ENCODE peak calls at places on chromosomes 5 and 9, in four cellular contexts. One of them, this sample, is unnamed.
A peak's percentile ranks its signal among the peaks of the same experiment; 100 is the strongest.

GRCh38 chr5:2749514-2750025 is 1.9 kb downstream of the IRX2 start:
- DNase-seq in AG04449: no peak
- DNase-seq in AG09309: no peak
- DNase-seq in brain microvascular endothelial cell: no peak
- DNase-seq in this sample: no peak

GRCh38 chr5:60916646-60917045 is 28.2 kb downstream of the ERCC8 start:
- DNase-seq in AG04449: peak; percentile 44
- DNase-seq in AG09309: no peak
- DNase-seq in brain microvascular endothelial cell: no peak
- DNase-seq in this sample: no peak

GRCh38 chr5:146203011-146203871 is at the start of gene RBM27:
- DNase-seq in AG04449: peak; percentile 94
- DNase-seq in AG09309: peak; percentile 98
- DNase-seq in brain microvascular endothelial cell: peak; percentile 96
- DNase-seq in this sample: peak; percentile 97

GRCh38 chr9:106532616-106533015 is 330.4 kb upstream of the ZNF462 start:
- DNase-seq in AG04449: no peak
- DNase-seq in AG09309: no peak
- DNase-seq in brain microvascular endothelial cell: no peak
- DNase-seq in this sample: no peak

GRCh38 chr9:132498811-132499210 is 83.6 kb upstream of the BARHL1 start:
- DNase-seq in AG04449: no peak
- DNase-seq in AG09309: no peak
- DNase-seq in brain microvascular endothelial cell: no peak
- DNase-seq in this sample: no peak

GRCh38 chr5:96997265-96997859 is 61.5 kb downstream of the LNPEP start:
- DNase-seq in AG04449: no peak
- DNase-seq in AG09309: no peak
- DNase-seq in brain microvascular endothelial cell: peak; percentile 32
- DNase-seq in this sample: peak; percentile 25

GRCh38 chr9:111789881-111790280 is 4.9 kb downstream of the SHOC1 start:
- DNase-seq in AG04449: no peak
- DNase-seq in AG09309: no peak
- DNase-seq in brain microvascular endothelial cell: no peak
- DNase-seq in this sample: no peak

GRCh38 chr9:106920701-106921283 is 57.8 kb downstream of the ZNF462 start:
- DNase-seq in AG04449: no peak
- DNase-seq in AG09309: no peak
- DNase-seq in brain microvascular endothelial cell: no peak
- DNase-seq in this sample: no peak

GRCh38 chr9:94829380-94830070 is 103.0 kb downstream of the AOPEP start:
- DNase-seq in AG04449: no peak
- DNase-seq in AG09309: no peak
- DNase-seq in brain microvascular endothelial cell: no peak
- DNase-seq in this sample: no peak

GRCh38 chr9:78826521-78826920 is 529.6 kb downstream of the PSAT1 start:
- DNase-seq in AG04449: no peak
- DNase-seq in AG09309: no peak
- DNase-seq in brain microvascular endothelial cell: no peak
- DNase-seq in this sample: no peak

DNA sequence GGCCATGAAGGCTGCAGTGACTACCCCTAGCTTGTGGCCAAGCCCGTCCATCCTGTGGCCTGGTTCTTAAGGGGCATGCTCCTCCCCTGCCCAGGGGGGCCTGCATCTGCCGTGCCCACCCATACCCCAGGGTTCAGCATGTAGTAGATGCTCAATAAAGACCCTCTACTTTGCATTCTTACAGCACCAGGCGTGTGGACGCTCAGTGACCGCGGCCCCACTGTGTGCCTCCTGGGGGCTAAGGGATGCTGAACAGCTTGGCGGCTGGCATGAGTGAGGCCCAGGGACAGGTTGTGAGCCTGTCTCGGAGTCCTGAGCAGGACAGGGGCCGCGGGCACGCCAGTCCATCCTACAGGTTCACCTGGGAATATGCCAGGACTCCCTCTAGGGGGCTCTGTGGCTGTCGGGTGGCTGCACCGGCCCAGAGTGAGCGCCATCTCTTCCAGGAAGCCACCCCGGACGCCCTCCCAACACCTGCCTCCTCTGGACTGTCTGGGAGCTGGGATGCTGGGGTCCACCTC is 9.1 kb downstream of the NOTCH1 start:
- DNase-seq in AG04449: no peak
- DNase-seq in AG09309: no peak
- DNase-seq in brain microvascular endothelial cell: no peak
- DNase-seq in this sample: no peak
- TF ChIP-seq CTCF in AG04449: no peak
- TF ChIP-seq CTCF in AG09309: no peak
- TF ChIP-seq CTCF in brain microvascular endothelial cell: peak; percentile 31
- TF ChIP-seq CTCF in this sample: peak; percentile 34

GRCh38 chr9:86500667-86501435 is 146.6 kb upstream of the TUT7 start:
- DNase-seq in AG04449: peak; percentile 72
- DNase-seq in AG09309: peak; percentile 90
- DNase-seq in brain microvascular endothelial cell: peak; percentile 86
- DNase-seq in this sample: no peak

GRCh38 chr9:86507119-86507731 is 153.0 kb upstream of the TUT7 start:
- DNase-seq in AG04449: no peak
- DNase-seq in AG09309: no peak
- DNase-seq in brain microvascular endothelial cell: no peak
- DNase-seq in this sample: no peak

GRCh38 chr9:86503926-86504325 is 149.7 kb upstream of the TUT7 start:
- DNase-seq in AG04449: no peak
- DNase-seq in AG09309: no peak
- DNase-seq in brain microvascular endothelial cell: no peak
- DNase-seq in this sample: no peak

GRCh38 chr9:86500031-86500430 is 145.8 kb upstream of the TUT7 start:
- DNase-seq in AG04449: no peak
- DNase-seq in AG09309: no peak
- DNase-seq in brain microvascular endothelial cell: no peak
- DNase-seq in this sample: no peak

GRCh38 chr9:86503281-86503680 is 149.1 kb upstream of the TUT7 start:
- DNase-seq in AG04449: no peak
- DNase-seq in AG09309: no peak
- DNase-seq in brain microvascular endothelial cell: no peak
- DNase-seq in this sample: no peak
- H3K4me3 ChIP-seq in AG04449: no peak overlapping the region
- H3K4me3 ChIP-seq in AG09309: no peak overlapping the region
- H3K4me3 ChIP-seq in brain microvascular endothelial cell: no peak overlapping the region
- H3K4me3 ChIP-seq in this sample: no peak overlapping the region

GRCh38 chr9:104027295-104027694 is 66.8 kb upstream of the SMC2 start:
- DNase-seq in AG04449: no peak
- DNase-seq in AG09309: no peak
- DNase-seq in brain microvascular endothelial cell: no peak
- DNase-seq in this sample: no peak

GRCh38 chr9:104025109-104025508 is 69.0 kb upstream of the SMC2 start:
- DNase-seq in AG04449: no peak
- DNase-seq in AG09309: no peak
- DNase-seq in brain microvascular endothelial cell: no peak
- DNase-seq in this sample: no peak

GRCh38 chr9:104028827-104029226 is 65.3 kb upstream of the SMC2 start:
- DNase-seq in AG04449: no peak
- DNase-seq in AG09309: no peak
- DNase-seq in brain microvascular endothelial cell: no peak
- DNase-seq in this sample: no peak

DNA sequence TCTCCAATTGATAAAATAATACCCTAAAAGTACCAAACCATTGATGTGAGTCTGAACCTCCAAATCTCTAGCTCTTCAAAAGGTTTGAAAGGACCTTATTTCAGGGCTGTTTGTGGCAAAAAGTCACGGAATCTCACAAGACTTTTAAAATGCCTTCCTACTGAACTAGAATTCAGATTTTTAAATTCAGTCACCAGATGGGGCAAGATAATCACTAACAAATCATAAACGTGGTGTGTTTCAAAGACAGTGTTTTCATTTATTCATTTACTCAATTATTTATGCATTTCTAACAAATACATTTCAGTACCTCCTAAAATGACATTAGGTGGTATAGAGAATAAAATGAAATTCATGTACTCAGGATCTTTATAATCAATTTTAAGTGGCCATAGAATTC is 68.2 kb upstream of the SMC2 start:
- DNase-seq in AG04449: no peak
- DNase-seq in AG09309: no peak
- DNase-seq in brain microvascular endothelial cell: no peak
- DNase-seq in this sample: no peak
- TF ChIP-seq CTCF in AG04449: no peak
- TF ChIP-seq CTCF in AG09309: no peak
- TF ChIP-seq CTCF in brain microvascular endothelial cell: no peak
- TF ChIP-seq CTCF in this sample: no peak

GRCh38 chr5:16737620-16738364 is 121.0 kb upstream of the RETREG1 start:
- DNase-seq in AG04449: no peak
- DNase-seq in AG09309: no peak
- DNase-seq in brain microvascular endothelial cell: no peak
- DNase-seq in this sample: no peak
- H3K4me3 ChIP-seq in AG04449: no peak overlapping the region
- H3K4me3 ChIP-seq in AG09309: no peak overlapping the region
- H3K4me3 ChIP-seq in brain microvascular endothelial cell: no peak overlapping the region
- H3K4me3 ChIP-seq in this sample: no peak overlapping the region